ENCODE peak calls at places on chromosome 1, in four cellular contexts. D, L, V and P are unnamed samples.

GRCh38 chr1:39955547-39956539 is 898 bp downstream of the MFSD2A start:
- DNase-seq in D (peak; percentile 35), L (peak; percentile 43), V (no peak), P (no peak)

GRCh38 chr1:206508130-206508884 is 976 bp downstream of the RASSF5 start:
- DNase-seq in D (no peak), L (no peak), V (no peak), P (no peak)

GRCh38 chr1:223479718-223480425 is 86.7 kb downstream of the CCDC185 start:
- DNase-seq in D (no peak), L (no peak), V (no peak), P (no peak)

GRCh38 chr1:86852737-86853408 is 61.1 kb downstream of the SELENOF start:
- DNase-seq in D (no peak), L (no peak), V (no peak), P (no peak)

GRCh38 chr1:31407029-31407626 is 5.9 kb upstream of the SERINC2 start:
- DNase-seq in D (no peak), L (no peak), V (no peak), P (no peak)

GRCh38 chr1:231215676-231216385 is 25.2 kb upstream of the GNPAT start:
- DNase-seq in D (no peak), L (no peak), V (no peak), P (no peak)

GRCh38 chr1:18719786-18720436 is 89.3 kb downstream of the PAX7 start:
- DNase-seq in D (no peak), L (no peak), V (no peak), P (no peak)

GRCh38 chr1:160797861-160798273 is 1.9 kb downstream of the LY9 start:
- DNase-seq in D (peak; percentile 80), L (no peak), V (no peak), P (peak; percentile 53)

GRCh38 chr1:119139393-119139792 is 1.1 kb downstream of the WARS2 start:
- DNase-seq in D (no peak), L (no peak), V (no peak), P (peak; percentile 1)

DNA sequence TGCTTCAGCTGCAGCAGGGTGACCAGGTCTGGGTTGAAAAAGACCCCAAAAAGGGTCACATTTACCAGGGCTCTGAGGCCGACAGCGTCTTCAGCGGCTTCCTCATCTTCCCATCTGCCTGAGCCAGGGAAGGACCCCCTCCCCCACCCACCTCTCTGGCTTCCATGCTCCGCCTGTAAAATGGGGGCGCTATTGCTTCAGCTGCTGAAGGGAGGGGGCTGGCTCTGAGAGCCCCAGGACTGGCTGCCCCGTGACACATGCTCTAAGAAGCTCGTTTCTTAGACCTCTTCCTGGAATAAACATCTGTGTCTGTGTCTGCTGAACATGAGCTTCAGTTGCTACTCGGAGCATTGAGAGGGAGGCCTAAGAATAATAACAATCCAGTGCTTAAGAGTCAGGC is 2.9 kb downstream of the C1QA start:
- DNase-seq in D (no peak), L (peak; percentile 34), V (peak; percentile 2), P (no peak)
- TF ChIP-seq CTCF in D (no peak), L (no peak), V (no peak), P (no peak)

DNA sequence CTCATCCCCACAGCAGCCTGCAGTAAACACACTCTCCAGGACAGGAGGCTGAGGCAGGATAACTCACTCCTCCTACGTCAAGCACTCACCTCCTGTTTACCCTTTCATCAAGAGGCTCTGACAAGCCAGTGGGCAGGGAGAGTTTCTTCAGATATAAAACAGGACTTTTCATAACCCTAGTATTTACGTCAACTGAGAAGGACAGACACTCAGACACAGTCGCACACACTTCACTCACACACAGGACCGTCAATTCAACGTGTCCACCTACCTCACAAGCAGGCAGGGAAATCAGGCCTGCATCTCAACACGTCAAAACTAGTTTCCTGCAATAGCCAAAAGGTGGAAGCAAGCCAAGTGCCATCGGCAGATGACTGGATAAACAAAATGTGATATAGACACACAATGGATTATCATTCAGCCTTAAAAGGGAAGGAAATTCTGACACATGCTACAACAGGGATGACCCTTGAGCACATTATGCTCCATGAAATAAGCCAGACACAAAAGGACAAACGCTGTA is 48.6 kb downstream of the ITPKB start:
- DNase-seq in D (no peak), L (peak; percentile 63), V (no peak), P (peak; percentile 29)
- TF ChIP-seq CTCF in D (no peak), L (no peak), V (no peak), P (no peak)

GRCh38 chr1:162822391-162823200 is 32.1 kb downstream of the HSD17B7 start:
- DNase-seq in D (no peak), L (no peak), V (no peak), P (no peak)
- TF ChIP-seq CTCF in D (no peak), L (peak; percentile 3), V (no peak), P (no peak)

GRCh38 chr1:63912643-63913042 is 138.8 kb downstream of the ROR1 start:
- DNase-seq in D (no peak), L (no peak), V (no peak), P (no peak)
- TF ChIP-seq CTCF in D (no peak), L (no peak), V (no peak), P (no peak)